ENCODE peak calls at places on chromosome 17, in nine cellular contexts. One of them, this sample, is unnamed.

GRCh38 chr17:76797441-76797840 is 59.5 kb downstream of the MFSD11 start:
- DNase-seq in A172: no peak
- DNase-seq in fibroblast of the aortic adventitia: no peak
- DNase-seq in NCI-H1930: no peak
- DNase-seq in endothelial cell of umbilical vein: no peak
- DNase-seq in globus pallidus: no peak
- DNase-seq in iPS DF 6.9: no peak
- DNase-seq in adrenal gland: no peak
- DNase-seq in hypothalamus: no peak
- DNase-seq in this sample: no peak

GRCh38 chr17:65230040-65230439 is 92.9 kb downstream of the RGS9 start:
- DNase-seq in hypothalamus: no peak
- DNase-seq in fibroblast of the aortic adventitia: no peak
- DNase-seq in iPS DF 6.9: no peak
- DNase-seq in NCI-H1930: no peak
- DNase-seq in A172: no peak
- DNase-seq in endothelial cell of umbilical vein: no peak
- DNase-seq in globus pallidus: no peak
- DNase-seq in adrenal gland: no peak
- DNase-seq in this sample: no peak

GRCh38 chr17:2750721-2751120 is 1.3 kb upstream of the CCDC92B start:
- DNase-seq in NCI-H1930: no peak
- DNase-seq in A172: no peak
- DNase-seq in iPS DF 6.9: no peak
- DNase-seq in hypothalamus: no peak
- DNase-seq in fibroblast of the aortic adventitia: no peak
- DNase-seq in globus pallidus: no peak
- DNase-seq in adrenal gland: no peak
- DNase-seq in endothelial cell of umbilical vein: no peak
- DNase-seq in this sample: no peak

GRCh38 chr17:6069611-6070279 is 434 bp upstream of the WSCD1 start:
- DNase-seq in NCI-H1930: no peak
- DNase-seq in adrenal gland: no peak
- DNase-seq in globus pallidus: no peak
- DNase-seq in A172: no peak
- DNase-seq in iPS DF 6.9: no peak
- DNase-seq in hypothalamus: peak; percentile 60
- DNase-seq in fibroblast of the aortic adventitia: no peak
- DNase-seq in endothelial cell of umbilical vein: peak; percentile 44
- DNase-seq in this sample: no peak

GRCh38 chr17:36505171-36505570 is 18.7 kb downstream of the ZNHIT3 start:
- DNase-seq in NCI-H1930: no peak
- DNase-seq in adrenal gland: no peak
- DNase-seq in hypothalamus: no peak
- DNase-seq in globus pallidus: no peak
- DNase-seq in iPS DF 6.9: no peak
- DNase-seq in endothelial cell of umbilical vein: no peak
- DNase-seq in fibroblast of the aortic adventitia: no peak
- DNase-seq in A172: no peak
- DNase-seq in this sample: no peak

GRCh38 chr17:19347323-19348080 is 15.0 kb downstream of the B9D1 start:
- DNase-seq in globus pallidus: no peak
- DNase-seq in NCI-H1930: no peak
- DNase-seq in adrenal gland: peak; percentile 53
- DNase-seq in hypothalamus: no peak
- DNase-seq in endothelial cell of umbilical vein: no peak
- DNase-seq in fibroblast of the aortic adventitia: no peak
- DNase-seq in A172: no peak
- DNase-seq in iPS DF 6.9: no peak
- DNase-seq in this sample: no peak

GRCh38 chr17:75124041-75124818 is 7.3 kb downstream of the NT5C start:
- DNase-seq in endothelial cell of umbilical vein: peak; percentile 87
- DNase-seq in hypothalamus: no peak
- DNase-seq in adrenal gland: peak; percentile 92
- DNase-seq in NCI-H1930: no peak
- DNase-seq in A172: peak; percentile 100
- DNase-seq in fibroblast of the aortic adventitia: peak; percentile 43
- DNase-seq in globus pallidus: no peak
- DNase-seq in iPS DF 6.9: no peak
- DNase-seq in this sample: peak; percentile 55

GRCh38 chr17:9401434-9401833 is 174.2 kb downstream of the STX8 start:
- DNase-seq in NCI-H1930: no peak
- DNase-seq in A172: peak; percentile 19
- DNase-seq in hypothalamus: no peak
- DNase-seq in endothelial cell of umbilical vein: no peak
- DNase-seq in globus pallidus: no peak
- DNase-seq in fibroblast of the aortic adventitia: peak; percentile 51
- DNase-seq in iPS DF 6.9: no peak
- DNase-seq in adrenal gland: no peak
- DNase-seq in this sample: no peak

GRCh38 chr17:46769531-46770438 is 48.7 kb downstream of the WNT3 start:
- DNase-seq in A172: peak; percentile 14
- DNase-seq in endothelial cell of umbilical vein: no peak
- DNase-seq in fibroblast of the aortic adventitia: no peak
- DNase-seq in adrenal gland: no peak
- DNase-seq in globus pallidus: no peak
- DNase-seq in iPS DF 6.9: no peak
- DNase-seq in NCI-H1930: no peak
- DNase-seq in hypothalamus: no peak
- DNase-seq in this sample: no peak

GRCh38 chr17:18014006-18014405 is 25.0 kb downstream of the ATPAF2 start:
- DNase-seq in iPS DF 6.9: no peak
- DNase-seq in NCI-H1930: no peak
- DNase-seq in fibroblast of the aortic adventitia: no peak
- DNase-seq in hypothalamus: no peak
- DNase-seq in endothelial cell of umbilical vein: no peak
- DNase-seq in globus pallidus: no peak
- DNase-seq in A172: no peak
- DNase-seq in adrenal gland: no peak
- DNase-seq in this sample: no peak

GRCh38 chr17:50301891-50302584 is 27.8 kb downstream of the TMEM92 start:
- DNase-seq in adrenal gland: no peak
- DNase-seq in iPS DF 6.9: no peak
- DNase-seq in NCI-H1930: no peak
- DNase-seq in A172: no peak
- DNase-seq in fibroblast of the aortic adventitia: no peak
- DNase-seq in globus pallidus: no peak
- DNase-seq in endothelial cell of umbilical vein: no peak
- DNase-seq in hypothalamus: no peak
- DNase-seq in this sample: no peak

GRCh38 chr17:56447166-56447565 is 146.3 kb upstream of the NOG start:
- DNase-seq in fibroblast of the aortic adventitia: no peak
- DNase-seq in endothelial cell of umbilical vein: no peak
- DNase-seq in hypothalamus: no peak
- DNase-seq in adrenal gland: no peak
- DNase-seq in iPS DF 6.9: no peak
- DNase-seq in A172: no peak
- DNase-seq in globus pallidus: no peak
- DNase-seq in NCI-H1930: no peak
- DNase-seq in this sample: no peak

GRCh38 chr17:65290616-65291015 is 153.4 kb downstream of the RGS9 start:
- DNase-seq in endothelial cell of umbilical vein: no peak
- DNase-seq in A172: peak; percentile 51
- DNase-seq in adrenal gland: no peak
- DNase-seq in hypothalamus: no peak
- DNase-seq in globus pallidus: no peak
- DNase-seq in iPS DF 6.9: no peak
- DNase-seq in NCI-H1930: no peak
- DNase-seq in fibroblast of the aortic adventitia: peak; percentile 21
- DNase-seq in this sample: no peak

GRCh38 chr17:65742433-65743312 is 181.2 kb upstream of the AXIN2 start:
- DNase-seq in endothelial cell of umbilical vein: peak; percentile 56
- DNase-seq in iPS DF 6.9: no peak
- DNase-seq in fibroblast of the aortic adventitia: peak; percentile 89
- DNase-seq in NCI-H1930: no peak
- DNase-seq in globus pallidus: no peak
- DNase-seq in adrenal gland: peak; percentile 60
- DNase-seq in hypothalamus: no peak
- DNase-seq in A172: peak; percentile 74
- DNase-seq in this sample: peak; percentile 17

GRCh38 chr17:12623220-12623848 is 42.4 kb upstream of the MYOCD start:
- DNase-seq in endothelial cell of umbilical vein: no peak
- DNase-seq in globus pallidus: no peak
- DNase-seq in fibroblast of the aortic adventitia: no peak
- DNase-seq in adrenal gland: no peak
- DNase-seq in iPS DF 6.9: no peak
- DNase-seq in NCI-H1930: no peak
- DNase-seq in A172: no peak
- DNase-seq in hypothalamus: no peak
- DNase-seq in this sample: no peak

GRCh38 chr17:8799001-8799850 is at the start of gene MFSD6L:
- DNase-seq in fibroblast of the aortic adventitia: no peak
- DNase-seq in NCI-H1930: peak; percentile 27
- DNase-seq in iPS DF 6.9: no peak
- DNase-seq in adrenal gland: no peak
- DNase-seq in endothelial cell of umbilical vein: no peak
- DNase-seq in globus pallidus: no peak
- DNase-seq in A172: no peak
- DNase-seq in hypothalamus: no peak
- DNase-seq in this sample: no peak

GRCh38 chr17:8894673-8895578 is 27.5 kb upstream of the PIK3R6 start:
- DNase-seq in A172: peak; percentile 71
- DNase-seq in endothelial cell of umbilical vein: peak; percentile 59
- DNase-seq in NCI-H1930: peak; percentile 47
- DNase-seq in fibroblast of the aortic adventitia: peak; percentile 76
- DNase-seq in globus pallidus: peak; percentile 38
- DNase-seq in adrenal gland: peak; percentile 85
- DNase-seq in hypothalamus: peak; percentile 6
- DNase-seq in iPS DF 6.9: peak; percentile 52
- DNase-seq in this sample: peak; percentile 19

GRCh38 chr17:17439971-17440843 is 36.6 kb upstream of the MED9 start:
- DNase-seq in adrenal gland: peak; percentile 81
- DNase-seq in hypothalamus: peak; percentile 70
- DNase-seq in globus pallidus: peak; percentile 55
- DNase-seq in fibroblast of the aortic adventitia: peak; percentile 56
- DNase-seq in A172: peak; percentile 61
- DNase-seq in endothelial cell of umbilical vein: peak; percentile 57
- DNase-seq in NCI-H1930: peak; percentile 53
- DNase-seq in iPS DF 6.9: peak; percentile 61
- DNase-seq in this sample: no peak

GRCh38 chr17:52148969-52149351 is 9.6 kb downstream of the CA10 start:
- DNase-seq in globus pallidus: no peak
- DNase-seq in endothelial cell of umbilical vein: no peak
- DNase-seq in hypothalamus: no peak
- DNase-seq in fibroblast of the aortic adventitia: no peak
- DNase-seq in adrenal gland: no peak
- DNase-seq in NCI-H1930: no peak
- DNase-seq in iPS DF 6.9: no peak
- DNase-seq in A172: no peak
- DNase-seq in this sample: no peak

GRCh38 chr17:71472809-71473789 is 647.7 kb upstream of the SOX9 start:
- DNase-seq in NCI-H1930: no peak
- DNase-seq in A172: peak; percentile 77
- DNase-seq in endothelial cell of umbilical vein: no peak
- DNase-seq in fibroblast of the aortic adventitia: peak; percentile 57
- DNase-seq in hypothalamus: peak; percentile 2
- DNase-seq in iPS DF 6.9: peak; percentile 58
- DNase-seq in globus pallidus: peak; percentile 41
- DNase-seq in adrenal gland: no peak
- DNase-seq in this sample: no peak

GRCh38 chr17:81082177-81083073 is 47.5 kb downstream of the BAIAP2 start:
- DNase-seq in A172: no peak
- DNase-seq in adrenal gland: peak; percentile 79
- DNase-seq in hypothalamus: no peak
- DNase-seq in globus pallidus: no peak
- DNase-seq in iPS DF 6.9: no peak
- DNase-seq in fibroblast of the aortic adventitia: no peak
- DNase-seq in NCI-H1930: no peak
- DNase-seq in endothelial cell of umbilical vein: peak; percentile 5
- DNase-seq in this sample: no peak

GRCh38 chr17:75874323-75875181 is 3.8 kb downstream of the TRIM47 start:
- DNase-seq in A172: no peak
- DNase-seq in iPS DF 6.9: no peak
- DNase-seq in adrenal gland: no peak
- DNase-seq in endothelial cell of umbilical vein: no peak
- DNase-seq in fibroblast of the aortic adventitia: no peak
- DNase-seq in globus pallidus: no peak
- DNase-seq in NCI-H1930: no peak
- DNase-seq in hypothalamus: no peak
- DNase-seq in this sample: no peak

GRCh38 chr17:59890720-59891119 is 2.0 kb downstream of the TUBD1 start:
- DNase-seq in iPS DF 6.9: no peak
- DNase-seq in globus pallidus: no peak
- DNase-seq in endothelial cell of umbilical vein: no peak
- DNase-seq in fibroblast of the aortic adventitia: no peak
- DNase-seq in adrenal gland: no peak
- DNase-seq in NCI-H1930: no peak
- DNase-seq in hypothalamus: no peak
- DNase-seq in A172: peak; percentile 19
- DNase-seq in this sample: no peak

GRCh38 chr17:14616508-14616907 is 315.6 kb downstream of the HS3ST3B1 start:
- DNase-seq in hypothalamus: no peak
- DNase-seq in adrenal gland: no peak
- DNase-seq in endothelial cell of umbilical vein: no peak
- DNase-seq in fibroblast of the aortic adventitia: no peak
- DNase-seq in globus pallidus: no peak
- DNase-seq in A172: peak; percentile 13
- DNase-seq in iPS DF 6.9: no peak
- DNase-seq in NCI-H1930: no peak
- DNase-seq in this sample: no peak